ENCODE peak calls at places on chromosomes 12 and 14, in four cellular contexts. T, S, B and O are unnamed samples.
A peak's percentile ranks its signal among the peaks of the same experiment; 100 is the strongest.

GRCh38 chr12:19440019-19440858 is 947 bp downstream of the AEBP2 start:
- DNase-seq in T (peak; percentile 57), S (peak; percentile 61), B (peak; percentile 52), O (peak; percentile 77)

GRCh38 chr14:77570706-77571293 is 45.6 kb downstream of the SPTLC2 start:
- DNase-seq in T (no peak), S (no peak), B (peak; percentile 13), O (no peak)

GRCh38 chr14:54503476-54503875 is 6.2 kb upstream of the CGRRF1 start:
- DNase-seq in T (no peak), S (peak; percentile 56), B (peak; percentile 50), O (no peak)

GRCh38 chr12:40020261-40020691 is 85.6 kb downstream of the SLC2A13 start:
- DNase-seq in T (no peak), S (no peak), B (no peak), O (no peak)

GRCh38 chr12:102096855-102097254 is 23.1 kb downstream of the NUP37 start:
- DNase-seq in T (no peak), S (no peak), B (no peak), O (no peak)

GRCh38 chr14:74504874-74505617 is 11.5 kb downstream of the ISCA2 start:
- DNase-seq in T (no peak), S (no peak), B (no peak), O (no peak)

GRCh38 chr14:69484444-69485113 is at the start of gene PLEKHD1:
- DNase-seq in T (no peak), S (no peak), B (no peak), O (peak; percentile 99)

GRCh38 chr12:93638954-93639353 is 38.2 kb upstream of the CRADD start:
- DNase-seq in T (no peak), S (no peak), B (no peak), O (no peak)

GRCh38 chr12:121334513-121335343 is 17.5 kb downstream of the ANAPC5 start:
- DNase-seq in T (no peak), S (peak; percentile 78), B (peak; percentile 65), O (peak; percentile 74)

GRCh38 chr14:58565834-58566233 is 71.9 kb upstream of the DACT1 start:
- DNase-seq in T (no peak), S (no peak), B (no peak), O (no peak)